ENCODE peak calls at places on chromosome 19, in six cellular contexts. F is AG04449, P is A549, W is GM23338, T is neural progenitor cell, X is progenitor cell of endocrine pancreas. O is an unnamed sample.

GRCh38 chr19:51480590-51480989 is 2.3 kb downstream of the CEACAM18 start:
- DNase-seq in X (peak), F (no peak), T (peak), W (peak), P (no peak), O (no peak)

GRCh38 chr19:53844849-53845246 is 20.7 kb upstream of the NLRP12 start:
- DNase-seq in F (no peak), X (no peak), P (no peak), W (no peak), T (no peak), O (no peak)

GRCh38 chr19:12913011-12913561 is 6.0 kb downstream of the SYCE2 start:
- DNase-seq in F (no peak), X (no peak), T (peak), P (no peak), W (peak), O (no peak)

GRCh38 chr19:44615529-44616247 is 2.3 kb downstream of the IGSF23 start:
- DNase-seq in P (no peak), X (no peak), W (no peak), F (no peak), T (no peak), O (no peak)

GRCh38 chr19:40139533-40140287 is 49.0 kb upstream of the ZNF780A start:
- DNase-seq in F (no peak), X (no peak), P (peak), W (peak), T (peak), O (no peak)

GRCh38 chr19:11699931-11700794 is 38.6 kb downstream of the ZNF823 start:
- DNase-seq in F (no peak), X (no peak), T (peak), W (peak), P (no peak), O (no peak)

GRCh38 chr19:1584500-1585242 is 8.0 kb downstream of the MBD3 start:
- DNase-seq in T (no peak), W (no peak), F (no peak), X (no peak), P (no peak), O (no peak)

GRCh38 chr19:34305221-34306058 is 51.1 kb downstream of the GARRE1 start:
- DNase-seq in W (no peak), F (no peak), P (no peak), X (no peak), T (no peak), O (no peak)

GRCh38 chr19:40741527-40742390 is 8.5 kb downstream of the ACTMAP start:
- DNase-seq in W (peak), F (no peak), P (no peak), X (no peak), T (no peak), O (no peak)

DNA sequence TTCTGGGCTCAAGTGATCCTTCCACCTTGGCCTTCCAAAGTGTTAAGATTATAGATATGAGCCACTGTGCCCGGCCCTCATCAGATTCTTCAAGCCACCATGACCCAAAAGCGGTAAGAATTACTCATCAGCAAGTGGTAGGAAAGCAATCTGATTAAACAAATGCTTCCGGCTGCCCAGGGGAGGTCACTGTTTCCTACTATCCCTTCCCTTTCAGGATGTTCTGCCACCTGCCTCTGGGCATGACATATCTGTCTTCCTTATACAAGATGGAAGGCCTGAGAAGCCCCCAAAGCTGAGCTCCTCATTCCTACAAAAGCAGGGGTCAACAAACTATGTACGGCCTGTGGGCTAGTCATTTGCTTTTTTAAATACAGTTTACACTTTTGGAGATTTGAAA is 6.9 kb downstream of the ABHD8 start:
- DNase-seq in X (no peak), P (peak), T (no peak), W (no peak), F (no peak), O (no peak)
- TF ChIP-seq CTCF in X (no peak), P (no peak), T (no peak), W (no peak), F (peak), O (peak)

DNA sequence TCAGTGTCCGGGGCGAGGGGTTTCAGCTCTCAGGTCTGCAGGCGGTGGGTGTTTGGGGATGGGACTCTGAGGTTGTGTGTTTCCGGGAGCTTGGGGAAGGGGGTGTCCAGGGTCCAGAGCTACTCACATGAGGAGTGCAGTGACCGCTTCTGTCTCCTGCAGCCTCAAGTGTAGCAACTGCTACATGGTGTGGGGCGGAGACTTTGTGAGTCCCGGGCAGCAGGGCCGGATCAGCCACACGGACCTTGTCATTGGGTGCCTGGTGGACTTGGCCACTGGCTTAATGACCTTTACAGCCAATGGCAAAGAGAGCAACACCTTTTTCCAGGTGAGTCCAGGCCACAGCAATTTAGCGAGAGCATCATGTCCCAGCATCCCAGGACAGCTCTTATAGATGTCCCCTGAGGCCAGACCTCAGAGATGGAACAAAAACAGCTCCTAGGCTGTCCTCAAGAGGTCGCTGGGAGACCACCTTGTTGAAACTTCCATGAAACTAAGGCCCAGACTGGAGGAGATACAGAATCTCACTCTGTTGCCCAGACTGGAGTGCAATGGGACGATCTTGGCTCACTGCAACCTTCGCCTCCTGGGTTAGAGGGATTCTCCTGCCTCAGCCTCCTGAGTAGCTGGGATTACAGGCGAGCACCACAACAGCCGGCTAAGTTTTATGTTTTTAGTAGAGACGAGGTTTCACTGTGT is 44.9 kb downstream of the RYR1 start:
- DNase-seq in W (peak), F (no peak), X (no peak), P (peak), T (peak), O (no peak)
- TF ChIP-seq CTCF in W (peak), F (no peak), X (peak), P (peak), T (peak), O (peak)

GRCh38 chr19:8529369-8530006 is 15.5 kb upstream of the ZNF414 start:
- DNase-seq in W (no peak), F (no peak), P (no peak), X (no peak), T (no peak), O (no peak)

GRCh38 chr19:8530061-8530679 is 16.2 kb upstream of the ZNF414 start:
- DNase-seq in P (no peak), T (no peak), F (no peak), X (no peak), W (peak), O (no peak)

GRCh38 chr19:8528500-8528899 is 14.5 kb upstream of the ZNF414 start:
- DNase-seq in W (no peak), F (no peak), P (no peak), T (no peak), X (no peak), O (no peak)

GRCh38 chr19:8526345-8527062 is 12.5 kb upstream of the ZNF414 start:
- DNase-seq in F (peak), X (peak), T (peak), W (peak), P (peak), O (peak)

DNA sequence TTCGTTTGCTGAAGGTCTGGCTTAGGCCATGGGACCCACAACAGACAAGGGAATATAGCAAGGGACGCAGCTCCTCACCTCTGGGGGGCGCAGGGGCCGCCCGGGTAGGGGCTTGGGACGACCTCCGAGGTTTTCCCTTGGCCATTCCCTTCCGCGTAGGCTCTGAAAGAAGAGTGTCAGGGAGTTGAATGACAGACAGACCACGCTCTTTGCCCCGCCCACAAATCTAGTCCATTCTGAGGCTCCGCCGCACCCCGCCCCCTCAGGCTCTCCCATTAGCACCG is 11.4 kb upstream of the ZNF414 start:
- DNase-seq in F (no peak), W (no peak), P (no peak), T (no peak), X (no peak), O (no peak)
- TF ChIP-seq CTCF in F (peak), W (peak), P (no peak), T (peak), X (peak), O (peak)

GRCh38 chr19:54882758-54883157 is 8.7 kb downstream of the FCAR start:
- DNase-seq in P (no peak), T (no peak), X (no peak), F (no peak), W (no peak), O (no peak)
- TF ChIP-seq CTCF in P (no peak), T (peak), X (no peak), F (no peak), W (peak), O (no peak)

GRCh38 chr19:41894350-41894749 is 11.4 kb downstream of the ARHGEF1 start:
- DNase-seq in W (no peak), X (no peak), P (no peak), T (no peak), F (no peak), O (no peak)

GRCh38 chr19:41895745-41896580 is 13.0 kb downstream of the ARHGEF1 start:
- DNase-seq in P (peak), T (peak), X (no peak), W (peak), F (no peak), O (peak)

GRCh38 chr19:41896581-41896942 is 13.6 kb downstream of the ARHGEF1 start:
- DNase-seq in F (no peak), W (no peak), X (no peak), P (no peak), T (no peak), O (no peak)

GRCh38 chr19:41892173-41892902 is 9.4 kb downstream of the ARHGEF1 start:
- DNase-seq in X (no peak), W (no peak), T (no peak), P (no peak), F (no peak), O (peak)

GRCh38 chr19:41893899-41894298 is 10.9 kb downstream of the ARHGEF1 start:
- DNase-seq in T (peak), F (no peak), W (peak), P (no peak), X (no peak), O (no peak)
- TF ChIP-seq CTCF in T (peak), F (peak), W (peak), P (no peak), X (no peak), O (no peak)